ENCODE peak calls at places on chromosomes 7 and 10, in nine cellular contexts. One of them, this sample, is unnamed.

GRCh38 chr7:84792232-84792882 is 394.5 kb downstream of the SEMA3D start:
- DNase-seq in hepatocyte: no peak
- DNase-seq in skeletal muscle cell: peak
- DNase-seq in stimulated activated CD8-positive, alpha-beta memory T cell treated with anti-CD3 and anti-CD28 coated beads, Interleukin-4, amount 100 ng/mL, for 1 hour: no peak
- DNase-seq in memory B cell: no peak
- DNase-seq in retinal pigment epithelial cell: no peak
- DNase-seq in NCI-H510A: no peak
- DNase-seq in T follicular helper cell: no peak
- DNase-seq in AG20443: no peak
- DNase-seq in this sample: peak

GRCh38 chr10:51074238-51075028 is at the start of gene PRKG1:
- DNase-seq in hepatocyte: peak
- DNase-seq in T follicular helper cell: no peak
- DNase-seq in memory B cell: no peak
- DNase-seq in skeletal muscle cell: peak
- DNase-seq in retinal pigment epithelial cell: peak
- DNase-seq in stimulated activated CD8-positive, alpha-beta memory T cell treated with anti-CD3 and anti-CD28 coated beads, Interleukin-4, amount 100 ng/mL, for 1 hour: no peak
- DNase-seq in NCI-H510A: peak
- DNase-seq in AG20443: peak
- DNase-seq in this sample: peak

GRCh38 chr10:63887026-63887589 is 365.9 kb downstream of the REEP3 start:
- DNase-seq in stimulated activated CD8-positive, alpha-beta memory T cell treated with anti-CD3 and anti-CD28 coated beads, Interleukin-4, amount 100 ng/mL, for 1 hour: no peak
- DNase-seq in hepatocyte: no peak
- DNase-seq in T follicular helper cell: no peak
- DNase-seq in memory B cell: no peak
- DNase-seq in skeletal muscle cell: no peak
- DNase-seq in AG20443: no peak
- DNase-seq in NCI-H510A: no peak
- DNase-seq in retinal pigment epithelial cell: no peak
- DNase-seq in this sample: no peak

GRCh38 chr7:44853391-44853790 is 5.5 kb upstream of the H2AZ2 start:
- DNase-seq in T follicular helper cell: no peak
- DNase-seq in skeletal muscle cell: no peak
- DNase-seq in AG20443: no peak
- DNase-seq in retinal pigment epithelial cell: no peak
- DNase-seq in stimulated activated CD8-positive, alpha-beta memory T cell treated with anti-CD3 and anti-CD28 coated beads, Interleukin-4, amount 100 ng/mL, for 1 hour: no peak
- DNase-seq in memory B cell: no peak
- DNase-seq in NCI-H510A: no peak
- DNase-seq in hepatocyte: no peak
- DNase-seq in this sample: no peak

GRCh38 chr7:155368894-155369600 is 71.4 kb downstream of the INSIG1 start:
- DNase-seq in AG20443: no peak
- DNase-seq in NCI-H510A: no peak
- DNase-seq in retinal pigment epithelial cell: no peak
- DNase-seq in memory B cell: no peak
- DNase-seq in hepatocyte: no peak
- DNase-seq in stimulated activated CD8-positive, alpha-beta memory T cell treated with anti-CD3 and anti-CD28 coated beads, Interleukin-4, amount 100 ng/mL, for 1 hour: no peak
- DNase-seq in skeletal muscle cell: no peak
- DNase-seq in T follicular helper cell: no peak
- DNase-seq in this sample: no peak

GRCh38 chr7:10300557-10300956 is 673.1 kb upstream of the PHF14 start:
- DNase-seq in stimulated activated CD8-positive, alpha-beta memory T cell treated with anti-CD3 and anti-CD28 coated beads, Interleukin-4, amount 100 ng/mL, for 1 hour: no peak
- DNase-seq in memory B cell: no peak
- DNase-seq in NCI-H510A: no peak
- DNase-seq in retinal pigment epithelial cell: peak
- DNase-seq in T follicular helper cell: no peak
- DNase-seq in skeletal muscle cell: no peak
- DNase-seq in hepatocyte: peak
- DNase-seq in AG20443: no peak
- DNase-seq in this sample: no peak

GRCh38 chr7:114937422-114937821 is 15.5 kb downstream of the MDFIC start:
- DNase-seq in NCI-H510A: no peak
- DNase-seq in retinal pigment epithelial cell: no peak
- DNase-seq in AG20443: no peak
- DNase-seq in hepatocyte: no peak
- DNase-seq in memory B cell: no peak
- DNase-seq in T follicular helper cell: no peak
- DNase-seq in stimulated activated CD8-positive, alpha-beta memory T cell treated with anti-CD3 and anti-CD28 coated beads, Interleukin-4, amount 100 ng/mL, for 1 hour: no peak
- DNase-seq in skeletal muscle cell: no peak
- DNase-seq in this sample: no peak

GRCh38 chr7:105648561-105649401 is 67.5 kb upstream of the EFCAB10 start:
- DNase-seq in AG20443: no peak
- DNase-seq in NCI-H510A: peak
- DNase-seq in T follicular helper cell: no peak
- DNase-seq in skeletal muscle cell: no peak
- DNase-seq in hepatocyte: peak
- DNase-seq in memory B cell: no peak
- DNase-seq in retinal pigment epithelial cell: no peak
- DNase-seq in stimulated activated CD8-positive, alpha-beta memory T cell treated with anti-CD3 and anti-CD28 coated beads, Interleukin-4, amount 100 ng/mL, for 1 hour: no peak
- DNase-seq in this sample: no peak

GRCh38 chr7:139807009-139807408 is 22.1 kb upstream of the TBXAS1 start:
- DNase-seq in NCI-H510A: no peak
- DNase-seq in retinal pigment epithelial cell: no peak
- DNase-seq in stimulated activated CD8-positive, alpha-beta memory T cell treated with anti-CD3 and anti-CD28 coated beads, Interleukin-4, amount 100 ng/mL, for 1 hour: no peak
- DNase-seq in skeletal muscle cell: no peak
- DNase-seq in memory B cell: no peak
- DNase-seq in T follicular helper cell: no peak
- DNase-seq in AG20443: no peak
- DNase-seq in hepatocyte: no peak
- DNase-seq in this sample: no peak

GRCh38 chr7:37448057-37448636 is 517 bp downstream of the ELMO1 start:
- DNase-seq in stimulated activated CD8-positive, alpha-beta memory T cell treated with anti-CD3 and anti-CD28 coated beads, Interleukin-4, amount 100 ng/mL, for 1 hour: no peak
- DNase-seq in hepatocyte: no peak
- DNase-seq in memory B cell: no peak
- DNase-seq in AG20443: peak
- DNase-seq in retinal pigment epithelial cell: no peak
- DNase-seq in NCI-H510A: no peak
- DNase-seq in T follicular helper cell: peak
- DNase-seq in skeletal muscle cell: no peak
- DNase-seq in this sample: no peak

GRCh38 chr7:155951554-155952158 is 139.4 kb upstream of the SHH start:
- DNase-seq in retinal pigment epithelial cell: peak
- DNase-seq in memory B cell: no peak
- DNase-seq in AG20443: peak
- DNase-seq in T follicular helper cell: no peak
- DNase-seq in stimulated activated CD8-positive, alpha-beta memory T cell treated with anti-CD3 and anti-CD28 coated beads, Interleukin-4, amount 100 ng/mL, for 1 hour: no peak
- DNase-seq in NCI-H510A: no peak
- DNase-seq in hepatocyte: peak
- DNase-seq in skeletal muscle cell: peak
- DNase-seq in this sample: peak

GRCh38 chr10:70319824-70320223 is 36.0 kb upstream of the NPFFR1 start:
- DNase-seq in NCI-H510A: no peak
- DNase-seq in retinal pigment epithelial cell: no peak
- DNase-seq in skeletal muscle cell: no peak
- DNase-seq in hepatocyte: no peak
- DNase-seq in memory B cell: no peak
- DNase-seq in T follicular helper cell: no peak
- DNase-seq in stimulated activated CD8-positive, alpha-beta memory T cell treated with anti-CD3 and anti-CD28 coated beads, Interleukin-4, amount 100 ng/mL, for 1 hour: no peak
- DNase-seq in AG20443: no peak
- DNase-seq in this sample: no peak

GRCh38 chr7:39099146-39099545 is 121.4 kb downstream of the POU6F2 start:
- DNase-seq in hepatocyte: no peak
- DNase-seq in NCI-H510A: no peak
- DNase-seq in T follicular helper cell: no peak
- DNase-seq in retinal pigment epithelial cell: no peak
- DNase-seq in skeletal muscle cell: no peak
- DNase-seq in memory B cell: no peak
- DNase-seq in stimulated activated CD8-positive, alpha-beta memory T cell treated with anti-CD3 and anti-CD28 coated beads, Interleukin-4, amount 100 ng/mL, for 1 hour: no peak
- DNase-seq in AG20443: peak
- DNase-seq in this sample: no peak

GRCh38 chr7:158758563-158759244 is 54.1 kb upstream of the NCAPG2 start:
- DNase-seq in memory B cell: no peak
- DNase-seq in NCI-H510A: peak
- DNase-seq in stimulated activated CD8-positive, alpha-beta memory T cell treated with anti-CD3 and anti-CD28 coated beads, Interleukin-4, amount 100 ng/mL, for 1 hour: no peak
- DNase-seq in retinal pigment epithelial cell: no peak
- DNase-seq in hepatocyte: no peak
- DNase-seq in T follicular helper cell: no peak
- DNase-seq in skeletal muscle cell: no peak
- DNase-seq in AG20443: no peak
- DNase-seq in this sample: no peak

GRCh38 chr10:100810091-100810834 is 64.9 kb downstream of the PAX2 start:
- DNase-seq in hepatocyte: no peak
- DNase-seq in T follicular helper cell: no peak
- DNase-seq in retinal pigment epithelial cell: no peak
- DNase-seq in AG20443: no peak
- DNase-seq in memory B cell: no peak
- DNase-seq in stimulated activated CD8-positive, alpha-beta memory T cell treated with anti-CD3 and anti-CD28 coated beads, Interleukin-4, amount 100 ng/mL, for 1 hour: no peak
- DNase-seq in skeletal muscle cell: no peak
- DNase-seq in NCI-H510A: no peak
- DNase-seq in this sample: no peak

GRCh38 chr10:118045842-118046490 is 775 bp downstream of the RAB11FIP2 start:
- DNase-seq in hepatocyte: peak
- DNase-seq in retinal pigment epithelial cell: no peak
- DNase-seq in skeletal muscle cell: no peak
- DNase-seq in AG20443: peak
- DNase-seq in NCI-H510A: peak
- DNase-seq in T follicular helper cell: no peak
- DNase-seq in stimulated activated CD8-positive, alpha-beta memory T cell treated with anti-CD3 and anti-CD28 coated beads, Interleukin-4, amount 100 ng/mL, for 1 hour: no peak
- DNase-seq in memory B cell: no peak
- DNase-seq in this sample: peak

GRCh38 chr7:39539816-39540215 is 26.4 kb upstream of the YAE1 start:
- DNase-seq in hepatocyte: no peak
- DNase-seq in stimulated activated CD8-positive, alpha-beta memory T cell treated with anti-CD3 and anti-CD28 coated beads, Interleukin-4, amount 100 ng/mL, for 1 hour: no peak
- DNase-seq in NCI-H510A: no peak
- DNase-seq in memory B cell: no peak
- DNase-seq in skeletal muscle cell: no peak
- DNase-seq in AG20443: no peak
- DNase-seq in T follicular helper cell: no peak
- DNase-seq in retinal pigment epithelial cell: no peak
- DNase-seq in this sample: no peak

GRCh38 chr10:71580926-71581325 is 138.7 kb downstream of the C10orf105 start:
- DNase-seq in hepatocyte: no peak
- DNase-seq in memory B cell: no peak
- DNase-seq in NCI-H510A: no peak
- DNase-seq in AG20443: no peak
- DNase-seq in stimulated activated CD8-positive, alpha-beta memory T cell treated with anti-CD3 and anti-CD28 coated beads, Interleukin-4, amount 100 ng/mL, for 1 hour: no peak
- DNase-seq in T follicular helper cell: no peak
- DNase-seq in skeletal muscle cell: no peak
- DNase-seq in retinal pigment epithelial cell: no peak
- DNase-seq in this sample: no peak

GRCh38 chr10:49254150-49254549 is 44.8 kb upstream of the C10orf71 start:
- DNase-seq in T follicular helper cell: no peak
- DNase-seq in NCI-H510A: no peak
- DNase-seq in memory B cell: no peak
- DNase-seq in retinal pigment epithelial cell: no peak
- DNase-seq in skeletal muscle cell: no peak
- DNase-seq in hepatocyte: no peak
- DNase-seq in AG20443: no peak
- DNase-seq in stimulated activated CD8-positive, alpha-beta memory T cell treated with anti-CD3 and anti-CD28 coated beads, Interleukin-4, amount 100 ng/mL, for 1 hour: no peak
- DNase-seq in this sample: no peak

GRCh38 chr10:132904169-132904813 is 38.1 kb downstream of the CFAP46 start:
- DNase-seq in retinal pigment epithelial cell: no peak
- DNase-seq in T follicular helper cell: no peak
- DNase-seq in stimulated activated CD8-positive, alpha-beta memory T cell treated with anti-CD3 and anti-CD28 coated beads, Interleukin-4, amount 100 ng/mL, for 1 hour: no peak
- DNase-seq in hepatocyte: peak
- DNase-seq in NCI-H510A: no peak
- DNase-seq in skeletal muscle cell: no peak
- DNase-seq in AG20443: peak
- DNase-seq in memory B cell: no peak
- DNase-seq in this sample: peak

GRCh38 chr7:101859411-101860106 is 42.1 kb downstream of the CUX1 start:
- DNase-seq in stimulated activated CD8-positive, alpha-beta memory T cell treated with anti-CD3 and anti-CD28 coated beads, Interleukin-4, amount 100 ng/mL, for 1 hour: no peak
- DNase-seq in hepatocyte: no peak
- DNase-seq in T follicular helper cell: no peak
- DNase-seq in AG20443: no peak
- DNase-seq in skeletal muscle cell: peak
- DNase-seq in retinal pigment epithelial cell: no peak
- DNase-seq in NCI-H510A: no peak
- DNase-seq in memory B cell: no peak
- DNase-seq in this sample: no peak

GRCh38 chr7:155882596-155882995 is 70.3 kb upstream of the SHH start:
- DNase-seq in NCI-H510A: no peak
- DNase-seq in skeletal muscle cell: peak
- DNase-seq in AG20443: no peak
- DNase-seq in stimulated activated CD8-positive, alpha-beta memory T cell treated with anti-CD3 and anti-CD28 coated beads, Interleukin-4, amount 100 ng/mL, for 1 hour: no peak
- DNase-seq in retinal pigment epithelial cell: no peak
- DNase-seq in hepatocyte: no peak
- DNase-seq in T follicular helper cell: no peak
- DNase-seq in memory B cell: no peak
- DNase-seq in this sample: peak

GRCh38 chr10:34732926-34733325 is 82.2 kb downstream of the PARD3 start:
- DNase-seq in T follicular helper cell: no peak
- DNase-seq in AG20443: peak
- DNase-seq in retinal pigment epithelial cell: no peak
- DNase-seq in memory B cell: no peak
- DNase-seq in stimulated activated CD8-positive, alpha-beta memory T cell treated with anti-CD3 and anti-CD28 coated beads, Interleukin-4, amount 100 ng/mL, for 1 hour: no peak
- DNase-seq in NCI-H510A: no peak
- DNase-seq in hepatocyte: no peak
- DNase-seq in skeletal muscle cell: no peak
- DNase-seq in this sample: peak

GRCh38 chr10:71230656-71231025 is 18.3 kb downstream of the UNC5B start:
- DNase-seq in AG20443: no peak
- DNase-seq in NCI-H510A: no peak
- DNase-seq in memory B cell: no peak
- DNase-seq in T follicular helper cell: no peak
- DNase-seq in retinal pigment epithelial cell: peak
- DNase-seq in stimulated activated CD8-positive, alpha-beta memory T cell treated with anti-CD3 and anti-CD28 coated beads, Interleukin-4, amount 100 ng/mL, for 1 hour: no peak
- DNase-seq in skeletal muscle cell: no peak
- DNase-seq in hepatocyte: no peak
- DNase-seq in this sample: no peak

GRCh38 chr10:17238445-17239275 is 10.6 kb downstream of the VIM start:
- DNase-seq in stimulated activated CD8-positive, alpha-beta memory T cell treated with anti-CD3 and anti-CD28 coated beads, Interleukin-4, amount 100 ng/mL, for 1 hour: no peak
- DNase-seq in NCI-H510A: no peak
- DNase-seq in hepatocyte: no peak
- DNase-seq in retinal pigment epithelial cell: no peak
- DNase-seq in skeletal muscle cell: peak
- DNase-seq in AG20443: peak
- DNase-seq in memory B cell: no peak
- DNase-seq in T follicular helper cell: no peak
- DNase-seq in this sample: peak

GRCh38 chr7:30928254-30928872 is 16.7 kb downstream of the AQP1 start:
- DNase-seq in NCI-H510A: no peak
- DNase-seq in skeletal muscle cell: no peak
- DNase-seq in memory B cell: no peak
- DNase-seq in retinal pigment epithelial cell: no peak
- DNase-seq in hepatocyte: peak
- DNase-seq in AG20443: no peak
- DNase-seq in T follicular helper cell: no peak
- DNase-seq in stimulated activated CD8-positive, alpha-beta memory T cell treated with anti-CD3 and anti-CD28 coated beads, Interleukin-4, amount 100 ng/mL, for 1 hour: no peak
- DNase-seq in this sample: no peak

GRCh38 chr7:69568266-69568665 is 30.0 kb upstream of the AUTS2 start:
- DNase-seq in NCI-H510A: no peak
- DNase-seq in skeletal muscle cell: no peak
- DNase-seq in retinal pigment epithelial cell: no peak
- DNase-seq in stimulated activated CD8-positive, alpha-beta memory T cell treated with anti-CD3 and anti-CD28 coated beads, Interleukin-4, amount 100 ng/mL, for 1 hour: no peak
- DNase-seq in AG20443: no peak
- DNase-seq in T follicular helper cell: no peak
- DNase-seq in memory B cell: no peak
- DNase-seq in hepatocyte: no peak
- DNase-seq in this sample: peak